ENCODE peak calls at places on chromosomes 6 and 20, in six cellular contexts. Z is mammary epithelial cell, K is tibial nerve, H is osteoblast, E is Panc1, Y is IMR-90. Q is an unnamed sample. For H3K4me1, the result is how much of the 10 kb centered on the place peaks cover.

GRCh38 chr6:5764401-5764955 is 242.2 kb downstream of the NRN1 start:
- DNase-seq in H (peak), Z (no peak), E (no peak), Y (peak), K (peak), Q (peak)

GRCh38 chr6:167495506-167496391 is 170.9 kb downstream of the TTLL2 start:
- DNase-seq in K (no peak), H (no peak), Z (no peak), Y (no peak), E (no peak), Q (no peak)

GRCh38 chr6:148177589-148178233 is 164.9 kb upstream of the SASH1 start:
- DNase-seq in H (peak), E (no peak), Z (peak), K (peak), Y (peak), Q (no peak)

GRCh38 chr6:128725271-128726233 is 157.4 kb upstream of the LAMA2 start:
- DNase-seq in Z (no peak), Y (peak), E (peak), H (no peak), K (peak), Q (peak)

GRCh38 chr20:60126975-60127374 is 168.8 kb downstream of the CDH26 start:
- DNase-seq in K (no peak), E (no peak), Y (no peak), H (no peak), Z (no peak), Q (no peak)

GRCh38 chr6:64224819-64225218 is 589.2 kb downstream of the PHF3 start:
- DNase-seq in E (no peak), Z (no peak), K (peak), H (no peak), Y (peak), Q (no peak)

GRCh38 chr20:60046436-60046835 is 88.2 kb downstream of the CDH26 start:
- DNase-seq in H (no peak), E (no peak), Y (no peak), K (no peak), Z (no peak), Q (no peak)

GRCh38 chr20:3102575-3103368 is 18.2 kb upstream of the AVP start:
- DNase-seq in Y (no peak), H (peak), E (no peak), K (no peak), Z (no peak), Q (no peak)

GRCh38 chr6:17179246-17180073 is 77.6 kb downstream of the STMND1 start:
- DNase-seq in Z (peak), K (no peak), E (no peak), Y (peak), H (peak), Q (peak)

GRCh38 chr6:133130863-133131262 is 110.3 kb upstream of the EYA4 start:
- DNase-seq in H (peak), K (no peak), E (no peak), Y (peak), Z (peak), Q (peak)

GRCh38 chr6:125066964-125067363 is 86.6 kb upstream of the TPD52L1 start:
- DNase-seq in H (no peak), Y (peak), Z (peak), K (no peak), E (no peak), Q (peak)

GRCh38 chr20:45782890-45783289 is 8.8 kb downstream of the WFDC3 start:
- DNase-seq in Y (peak), K (no peak), E (no peak), Z (peak), H (no peak), Q (no peak)

GRCh38 chr20:19867940-19868371 is 109.9 kb downstream of the RIN2 start:
- DNase-seq in K (no peak), H (no peak), Z (no peak), Y (no peak), E (no peak), Q (no peak)

GRCh38 chr6:30533460-30534294 is 22.6 kb downstream of the GNL1 start:
- DNase-seq in Y (no peak), Z (no peak), K (no peak), H (no peak), E (no peak), Q (no peak)

GRCh38 chr6:34546551-34547321 is 9.4 kb downstream of the SPDEF start:
- DNase-seq in K (peak), H (no peak), Y (no peak), Z (no peak), E (no peak), Q (no peak)

GRCh38 chr6:49668083-49668511 is 31.5 kb upstream of the RHAG start:
- DNase-seq in H (no peak), K (no peak), Z (no peak), Y (no peak), E (no peak), Q (no peak)

GRCh38 chr6:110652520-110652919 is 162.7 kb downstream of the CDK19 start:
- DNase-seq in Y (peak), Z (peak), K (no peak), E (no peak), H (no peak), Q (no peak)

GRCh38 chr20:60030471-60030870 is 72.2 kb downstream of the CDH26 start:
- DNase-seq in Z (no peak), H (no peak), K (no peak), E (no peak), Y (no peak), Q (no peak)

GRCh38 chr20:36467076-36467999 is 74.0 kb upstream of the MYL9 start:
- DNase-seq in H (peak), K (no peak), E (no peak), Y (no peak), Z (peak), Q (no peak)

GRCh38 chr6:122620902-122621301 is 10.7 kb downstream of the PKIB start:
- DNase-seq in K (no peak), H (no peak), E (no peak), Y (peak), Z (peak), Q (peak)

GRCh38 chr6:106527979-106528378 is 101.3 kb downstream of the RTN4IP1 start:
- DNase-seq in Y (peak), H (no peak), K (no peak), Z (peak), E (peak), Q (peak)

GRCh38 chr20:63773571-63774347 is 34.2 kb downstream of the SLC2A4RG start:
- DNase-seq in Z (no peak), K (no peak), H (peak), E (no peak), Y (no peak), Q (no peak)

GRCh38 chr6:133971861-133972260 is 18.8 kb downstream of the TBPL1 start:
- DNase-seq in E (no peak), Y (peak), K (no peak), Z (no peak), H (no peak), Q (no peak)

GRCh38 chr6:170222498-170223471 is 68.1 kb downstream of the DLL1 start:
- DNase-seq in Y (no peak), E (no peak), H (peak), Z (peak), K (no peak), Q (peak)

GRCh38 chr6:44076366-44077200 is 50.7 kb downstream of the MRPL14 start:
- DNase-seq in H (peak), Z (no peak), Y (no peak), E (no peak), K (no peak), Q (no peak)

GRCh38 chr6:127343753-127344659 is 597 bp upstream of the ECHDC1 start:
- DNase-seq in H (peak), K (peak), Z (peak), Y (peak), E (no peak), Q (peak)

GRCh38 chr6:9502991-9503761 is 911.7 kb downstream of the TFAP2A start:
- DNase-seq in K (no peak), Y (peak), H (no peak), Z (peak), E (peak), Q (peak)

GRCh38 chr6:37549186-37549957 is 49.7 kb upstream of the CCDC167 start:
- DNase-seq in E (no peak), Z (no peak), Y (no peak), H (no peak), K (no peak), Q (no peak)

GRCh38 chr6:37551867-37552266 is 52.2 kb upstream of the CCDC167 start:
- DNase-seq in Y (no peak), E (no peak), K (no peak), Z (no peak), H (no peak), Q (no peak)

GRCh38 chr6:37551002-37551401 is 51.3 kb upstream of the CCDC167 start:
- DNase-seq in E (no peak), K (no peak), Z (no peak), Y (no peak), H (no peak), Q (no peak)

GRCh38 chr6:37551446-37551845 is 51.8 kb upstream of the CCDC167 start:
- DNase-seq in Z (no peak), K (no peak), E (no peak), Y (no peak), H (no peak), Q (no peak)

GRCh38 chr6:37550436-37550835 is 50.7 kb upstream of the CCDC167 start:
- DNase-seq in Y (peak), Z (no peak), E (no peak), K (no peak), H (peak), Q (peak)
- H3K4me1 ChIP-seq in Y (under half), Z (under half), E (half or more), K (under half), H (under half), Q (under half)

GRCh38 chr20:57123139-57123903 is 143.1 kb downstream of the BMP7 start:
- DNase-seq in E (no peak), Z (no peak), K (no peak), H (no peak), Y (no peak), Q (no peak)
- H3K4me1 ChIP-seq in E (under half), Z (under half), K (under half), H (under half), Y (under half), Q (under half)

DNA sequence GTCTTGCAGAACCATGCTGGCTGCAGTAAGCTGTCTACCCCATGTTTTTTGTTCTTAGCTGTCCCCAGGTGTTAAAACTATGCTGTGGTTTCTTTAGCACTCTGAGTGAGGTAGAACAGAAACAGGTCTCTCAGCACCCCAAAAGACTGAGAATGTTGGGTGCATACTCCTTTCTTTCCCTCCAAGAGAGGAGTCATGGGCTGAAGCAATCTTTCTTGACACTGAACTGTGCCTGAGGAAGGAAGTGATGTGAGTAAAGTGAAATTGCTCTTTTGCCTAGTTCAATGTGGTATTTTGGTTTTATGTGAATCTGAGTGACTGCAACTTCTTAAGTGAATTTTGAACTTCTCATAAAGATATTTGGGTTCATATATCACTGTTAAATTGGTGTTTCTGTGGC is 138.0 kb upstream of the MCHR2 start:
- DNase-seq in K (no peak), Y (no peak), H (no peak), E (no peak), Z (no peak), Q (no peak)
- H3K4me1 ChIP-seq in K (under half), Y (under half), H (under half), E (under half), Z (under half), Q (under half)

GRCh38 chr6:87181903-87182302 is 26.5 kb downstream of the ZNF292 start:
- DNase-seq in Y (no peak), H (no peak), Z (no peak), K (no peak), E (no peak), Q (no peak)

GRCh38 chr6:87172292-87172691 is 16.9 kb downstream of the ZNF292 start:
- DNase-seq in K (no peak), E (no peak), H (no peak), Y (no peak), Z (no peak), Q (no peak)

GRCh38 chr6:87174078-87174579 is 18.8 kb downstream of the ZNF292 start:
- DNase-seq in Z (peak), H (no peak), K (no peak), E (no peak), Y (no peak), Q (no peak)

GRCh38 chr6:87180105-87180504 is 24.7 kb downstream of the ZNF292 start:
- DNase-seq in Z (no peak), K (no peak), E (no peak), Y (no peak), H (no peak), Q (no peak)

GRCh38 chr6:87176493-87176892 is 21.1 kb downstream of the ZNF292 start:
- DNase-seq in K (no peak), Z (no peak), E (no peak), Y (no peak), H (no peak), Q (no peak)
- H3K4me1 ChIP-seq in K (under half), Z (under half), E (under half), Y (under half), H (under half), Q (under half)

DNA sequence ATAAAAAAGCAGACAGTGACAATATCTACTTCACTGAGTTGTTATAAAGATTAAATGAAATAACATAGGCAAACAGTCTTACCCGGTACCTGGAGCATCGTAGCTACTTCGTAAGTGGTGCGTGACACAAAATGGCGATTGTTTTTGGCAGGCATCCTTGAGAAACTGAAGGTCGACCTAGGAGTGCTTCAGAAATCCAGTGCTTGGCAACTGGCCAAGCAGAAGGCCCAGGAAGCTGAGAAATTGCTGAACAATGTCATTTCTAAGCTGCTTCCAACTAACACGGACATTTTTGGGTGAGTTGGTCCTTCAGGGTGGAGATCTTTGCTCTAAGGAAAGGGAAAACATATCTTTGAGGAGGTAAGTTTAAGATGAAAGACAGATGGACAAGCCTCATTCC is 4.8 kb downstream of the BPIFA2 start:
- DNase-seq in Y (no peak), H (no peak), K (no peak), Z (no peak), E (no peak), Q (no peak)
- H3K4me1 ChIP-seq in Y (under half), H (under half), K (under half), Z (under half), E (under half), Q (under half)

DNA sequence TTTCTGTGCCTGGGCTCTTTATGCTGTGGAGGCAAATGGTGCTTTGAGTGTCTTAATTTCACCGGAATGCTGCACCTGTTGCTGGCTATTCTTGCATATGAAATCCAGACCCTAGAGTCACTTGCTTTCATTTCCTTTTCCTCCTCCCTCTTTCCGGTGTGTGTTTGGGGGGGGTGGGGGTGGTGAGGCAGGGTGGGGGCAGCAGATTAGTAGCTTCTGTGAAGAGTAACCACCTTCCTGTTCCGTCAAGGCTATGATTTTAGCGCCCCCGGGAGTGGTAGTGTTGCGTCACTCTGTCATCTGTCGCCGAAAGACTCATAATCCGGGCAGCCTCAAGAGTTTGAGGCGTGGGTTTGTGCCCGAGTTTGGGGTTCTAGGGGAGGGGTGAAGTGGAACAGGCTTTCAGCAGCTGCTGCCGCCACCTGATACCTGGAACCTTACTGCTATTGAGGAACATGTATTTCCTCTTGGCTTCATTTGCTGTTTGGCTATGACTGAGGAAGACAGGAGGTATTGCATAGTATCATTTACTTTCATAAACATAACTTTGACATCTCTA is 49.1 kb downstream of the UTRN start:
- DNase-seq in K (no peak), H (no peak), Z (no peak), Y (no peak), E (no peak), Q (no peak)
- H3K4me1 ChIP-seq in K (half or more), H (under half), Z (under half), Y (under half), E (under half), Q (under half)

GRCh38 chr6:20633566-20634340 is 99.5 kb downstream of the CDKAL1 start:
- DNase-seq in Z (no peak), K (no peak), E (no peak), H (no peak), Y (no peak), Q (no peak)
- H3K4me1 ChIP-seq in Z (under half), K (under half), E (under half), H (under half), Y (under half), Q (under half)

GRCh38 chr20:62368303-62368628 is 1.2 kb upstream of the LAMA5 start:
- DNase-seq in E (no peak), Y (no peak), Z (no peak), K (no peak), H (no peak), Q (no peak)
- H3K4me1 ChIP-seq in E (half or more), Y (under half), Z (half or more), K (half or more), H (under half), Q (half or more)

GRCh38 chr6:27297484-27297856 is 14.6 kb downstream of the POM121L2 start:
- DNase-seq in Y (no peak), E (no peak), H (no peak), Z (no peak), K (no peak), Q (no peak)
- H3K4me1 ChIP-seq in Y (under half), E (under half), H (under half), Z (under half), K (under half), Q (under half)

GRCh38 chr20:50429412-50429811 is 80.8 kb upstream of the PTPN1 start:
- DNase-seq in Z (peak), H (no peak), Y (no peak), K (no peak), E (no peak), Q (no peak)

GRCh38 chr20:50427740-50428462 is 82.3 kb upstream of the PTPN1 start:
- DNase-seq in K (peak), Y (no peak), Z (peak), E (no peak), H (no peak), Q (peak)

GRCh38 chr20:50428463-50428828 is 81.7 kb upstream of the PTPN1 start:
- DNase-seq in H (no peak), Y (no peak), E (no peak), Z (no peak), K (no peak), Q (no peak)

GRCh38 chr20:50425076-50425475 is 85.1 kb upstream of the PTPN1 start:
- DNase-seq in E (no peak), K (no peak), Z (no peak), H (peak), Y (no peak), Q (no peak)

GRCh38 chr20:50426865-50427739 is 83.1 kb upstream of the PTPN1 start:
- DNase-seq in H (no peak), Y (no peak), E (no peak), K (no peak), Z (no peak), Q (no peak)
- H3K4me1 ChIP-seq in H (under half), Y (under half), E (under half), K (under half), Z (half or more), Q (under half)